ENCODE peak calls at places on chromosomes 11 and 22, in nine cellular contexts. Q is germinal center; Z is PC-9; N is effector memory CD8-positive, alpha-beta T cell; D is endothelial cell; T is cardiac fibroblast; S is stimulated activated CD4-positive, alpha-beta T cell treated with anti-CD3 and anti-CD28 coated beads, TNF-alpha, amount 100 ng/mL, for 4 hours; J is kidney epithelial cell; E is brain microvascular endothelial cell. F is an unnamed sample.

GRCh38 chr11:34732831-34733230 is 111.9 kb downstream of the EHF start:
- DNase-seq in Q (no peak), Z (no peak), N (no peak), D (no peak), T (no peak), S (no peak), J (no peak), E (no peak), F (no peak)

GRCh38 chr11:73330569-73331093 is 22.6 kb downstream of the ARHGEF17 start:
- DNase-seq in Q (no peak), Z (no peak), N (no peak), D (peak), T (peak), S (no peak), J (no peak), E (peak), F (no peak)

GRCh38 chr22:50276143-50276542 is 6.0 kb upstream of the MAPK11 start:
- DNase-seq in Q (peak), Z (no peak), N (peak), D (peak), T (peak), S (no peak), J (no peak), E (no peak), F (peak)

GRCh38 chr11:363948-364761 is 5.1 kb upstream of the B4GALNT4 start:
- DNase-seq in Q (peak), Z (peak), N (peak), D (no peak), T (no peak), S (peak), J (no peak), E (no peak), F (peak)

GRCh38 chr11:46357483-46357936 is 10.2 kb downstream of the DGKZ start:
- DNase-seq in Q (no peak), Z (no peak), N (no peak), D (no peak), T (no peak), S (no peak), J (no peak), E (no peak), F (no peak)

GRCh38 chr11:2924381-2924780 is 4.8 kb downstream of the PHLDA2 start:
- DNase-seq in Q (no peak), Z (peak), N (no peak), D (no peak), T (no peak), S (no peak), J (no peak), E (no peak), F (no peak)

GRCh38 chr11:8732276-8732675 is 49.7 kb downstream of the RPL27A start:
- DNase-seq in Q (peak), Z (no peak), N (no peak), D (no peak), T (no peak), S (no peak), J (no peak), E (no peak), F (no peak)

GRCh38 chr11:75349540-75350116 is 1.8 kb downstream of the ARRB1 start:
- DNase-seq in Q (no peak), Z (no peak), N (no peak), D (no peak), T (no peak), S (no peak), J (no peak), E (no peak), F (no peak)

GRCh38 chr22:46879083-46879482 is 116.6 kb downstream of the TBC1D22A start:
- DNase-seq in Q (no peak), Z (peak), N (no peak), D (no peak), T (peak), S (no peak), J (no peak), E (no peak), F (no peak)

GRCh38 chr11:63508009-63508408 is 2.1 kb downstream of the LGALS12 start:
- DNase-seq in Q (no peak), Z (peak), N (no peak), D (peak), T (peak), S (no peak), J (no peak), E (no peak), F (peak)

GRCh38 chr22:44018594-44018993 is 5.5 kb upstream of the PARVB start:
- DNase-seq in Q (no peak), Z (no peak), N (no peak), D (no peak), T (no peak), S (no peak), J (no peak), E (no peak), F (no peak)

GRCh38 chr11:13534358-13534757 is 38.6 kb upstream of the PTH start:
- DNase-seq in Q (no peak), Z (no peak), N (no peak), D (no peak), T (no peak), S (no peak), J (no peak), E (no peak), F (no peak)

GRCh38 chr22:30424471-30425326 is 869 bp upstream of the MTFP1 start:
- DNase-seq in Q (no peak), Z (no peak), N (no peak), D (no peak), T (peak), S (no peak), J (no peak), E (peak), F (peak)

GRCh38 chr11:1728931-1729691 is 21.3 kb downstream of the IFITM10 start:
- DNase-seq in Q (peak), Z (no peak), N (no peak), D (no peak), T (no peak), S (no peak), J (no peak), E (no peak), F (no peak)

GRCh38 chr11:59172345-59173079 is 580 bp downstream of the DTX4 start:
- DNase-seq in Q (peak), Z (peak), N (no peak), D (peak), T (no peak), S (no peak), J (no peak), E (no peak), F (peak)

GRCh38 chr11:132540586-132540985 is 991.7 kb downstream of the OPCML start:
- DNase-seq in Q (no peak), Z (no peak), N (no peak), D (no peak), T (no peak), S (no peak), J (no peak), E (no peak), F (no peak)

GRCh38 chr11:59556883-59557205 is 45.5 kb downstream of the OR4D9 start:
- DNase-seq in Q (no peak), Z (peak), N (no peak), D (no peak), T (no peak), S (no peak), J (no peak), E (peak), F (peak)

GRCh38 chr11:103988595-103988969 is 47.9 kb upstream of the DDI1 start:
- DNase-seq in Q (no peak), Z (peak), N (no peak), D (no peak), T (peak), S (no peak), J (peak), E (peak), F (no peak)

GRCh38 chr11:7893792-7894191 is 37.3 kb downstream of the OR10A6 start:
- DNase-seq in Q (no peak), Z (no peak), N (no peak), D (no peak), T (no peak), S (no peak), J (no peak), E (no peak), F (no peak)

F was measured in Karpas-422.